ENCODE peak calls at places on chromosomes 4 and X, in eight cellular contexts. X, A, O, D, Q, T, V and E are unnamed samples.
A peak's percentile ranks its signal among the peaks of the same experiment; 100 is the strongest.

GRCh38 chr4:13907255-13907751 is 279.8 kb upstream of the BOD1L1 start:
- DNase-seq in X (no peak), A (no peak), O (no peak), D (peak; percentile 95), Q (no peak), T (peak; percentile 95), V (peak; percentile 97), E (peak; percentile 99)

GRCh38 chrX:572490-573124 is 58.0 kb upstream of the SHOX start:
- DNase-seq in X (no peak), A (no peak), O (no peak), D (no peak), Q (no peak), T (no peak), V (no peak), E (no peak)

GRCh38 chrX:42028113-42028512 is 104.8 kb upstream of the CASK start:
- DNase-seq in X (peak; percentile 12), A (no peak), O (no peak), D (no peak), Q (no peak), T (no peak), V (no peak), E (no peak)

GRCh38 chrX:68824565-68825125 is 4.2 kb upstream of the EFNB1 start:
- DNase-seq in X (no peak), A (no peak), O (peak; percentile 38), D (no peak), Q (no peak), T (no peak), V (no peak), E (no peak)

GRCh38 chr4:11368701-11369115 is 60.0 kb downstream of the HS3ST1 start:
- DNase-seq in X (no peak), A (no peak), O (no peak), D (no peak), Q (no peak), T (no peak), V (no peak), E (no peak)

GRCh38 chr4:3399277-3400194 is 42.2 kb upstream of the HGFAC start:
- DNase-seq in X (peak; percentile 19), A (no peak), O (peak; percentile 58), D (no peak), Q (no peak), T (no peak), V (no peak), E (peak; percentile 45)

GRCh38 chrX:53471346-53471745 is 37.2 kb upstream of the HSD17B10 start:
- DNase-seq in X (no peak), A (no peak), O (no peak), D (no peak), Q (no peak), T (no peak), V (no peak), E (peak; percentile 50)

GRCh38 chr4:141131738-141132688 is 1.3 kb downstream of the RNF150 start:
- DNase-seq in X (no peak), A (peak; percentile 53), O (peak; percentile 64), D (peak; percentile 6), Q (no peak), T (no peak), V (no peak), E (no peak)

GRCh38 chr4:36189511-36190226 is 54.6 kb downstream of the ARAP2 start:
- DNase-seq in X (peak; percentile 1), A (no peak), O (no peak), D (no peak), Q (no peak), T (no peak), V (no peak), E (no peak)

GRCh38 chr4:112296949-112297483 is at the start of gene ALPK1:
- DNase-seq in X (peak; percentile 81), A (no peak), O (no peak), D (peak; percentile 97), Q (no peak), T (peak; percentile 85), V (peak; percentile 93), E (peak; percentile 93)

GRCh38 chrX:103565197-103565596 is 20.1 kb upstream of the TCEAL4 start:
- DNase-seq in X (no peak), A (no peak), O (no peak), D (no peak), Q (no peak), T (no peak), V (no peak), E (no peak)

GRCh38 chrX:19225906-19226305 is 103.6 kb upstream of the ADGRG2 start:
- DNase-seq in X (no peak), A (peak; percentile 23), O (no peak), D (peak; percentile 8), Q (no peak), T (no peak), V (no peak), E (peak; percentile 18)

GRCh38 chrX:112636951-112637541 is 42.7 kb downstream of the LHFPL1 start:
- DNase-seq in X (no peak), A (no peak), O (no peak), D (peak; percentile 58), Q (no peak), T (peak; percentile 57), V (peak; percentile 95), E (peak; percentile 61)

GRCh38 chr4:156941940-156942548 is 29.6 kb downstream of the PDGFC start:
- DNase-seq in X (no peak), A (peak; percentile 89), O (peak; percentile 83), D (peak; percentile 86), Q (peak; percentile 79), T (no peak), V (peak; percentile 75), E (peak; percentile 80)

GRCh38 chr4:74796631-74797030 is 2.3 kb upstream of the BTC start:
- DNase-seq in X (no peak), A (no peak), O (no peak), D (no peak), Q (no peak), T (no peak), V (no peak), E (no peak)

GRCh38 chrX:72576161-72576896 is 3.7 kb upstream of the HDAC8 start:
- DNase-seq in X (no peak), A (no peak), O (no peak), D (peak; percentile 90), Q (no peak), T (no peak), V (peak; percentile 43), E (peak; percentile 85)

GRCh38 chr4:15938182-15938581 is 358 bp downstream of the FGFBP1 start:
- DNase-seq in X (no peak), A (no peak), O (no peak), D (no peak), Q (peak; percentile 34), T (no peak), V (no peak), E (no peak)

GRCh38 chr4:3724319-3725231 is 41.6 kb upstream of the ADRA2C start:
- DNase-seq in X (no peak), A (peak; percentile 15), O (no peak), D (no peak), Q (no peak), T (no peak), V (no peak), E (no peak)

GRCh38 chr4:99885063-99885664 is 9.1 kb downstream of the LAMTOR3 start:
- DNase-seq in X (peak; percentile 66), A (peak; percentile 51), O (no peak), D (peak; percentile 60), Q (no peak), T (no peak), V (peak; percentile 44), E (peak; percentile 58)

GRCh38 chr4:126520731-126521130 is 1112.0 kb upstream of the INTU start:
- DNase-seq in X (no peak), A (no peak), O (no peak), D (no peak), Q (no peak), T (no peak), V (no peak), E (no peak)

GRCh38 chrX:150517303-150517896 is 51.0 kb upstream of the MTM1 start:
- DNase-seq in X (no peak), A (no peak), O (no peak), D (peak; percentile 51), Q (no peak), T (peak; percentile 4), V (peak; percentile 73), E (peak; percentile 77)

GRCh38 chrX:118088084-118088483 is 28.5 kb downstream of the KLHL13 start:
- DNase-seq in X (no peak), A (no peak), O (no peak), D (no peak), Q (no peak), T (no peak), V (no peak), E (no peak)

GRCh38 chr4:77050962-77051361 is 24.8 kb downstream of the CCNI start:
- DNase-seq in X (no peak), A (no peak), O (no peak), D (no peak), Q (no peak), T (no peak), V (peak; percentile 54), E (no peak)

GRCh38 chrX:809081-809480 is 178.5 kb downstream of the SHOX start:
- DNase-seq in X (no peak), A (no peak), O (no peak), D (no peak), Q (no peak), T (no peak), V (no peak), E (no peak)

GRCh38 chr4:86831262-86832090 is 17.7 kb downstream of the SLC10A6 start:
- DNase-seq in X (no peak), A (no peak), O (no peak), D (peak; percentile 83), Q (no peak), T (peak; percentile 89), V (peak; percentile 94), E (peak; percentile 91)

GRCh38 chr4:95572304-95572991 is 23.7 kb upstream of the UNC5C start:
- DNase-seq in X (no peak), A (peak; percentile 73), O (no peak), D (no peak), Q (peak; percentile 74), T (no peak), V (no peak), E (no peak)

GRCh38 chrX:109629310-109629709 is 4.3 kb upstream of the KCNE5 start:
- DNase-seq in X (no peak), A (peak; percentile 32), O (no peak), D (peak; percentile 2), Q (no peak), T (no peak), V (no peak), E (peak; percentile 3)

GRCh38 chr4:48139688-48140087 is 5.6 kb upstream of the TXK start:
- DNase-seq in X (no peak), A (no peak), O (no peak), D (peak; percentile 32), Q (no peak), T (no peak), V (peak; percentile 43), E (no peak)
- H3K4me3 ChIP-seq in X (peak overlapping the region; percentile 15), A (no peak overlapping the region), O (no peak overlapping the region), D (no peak overlapping the region), Q (no peak overlapping the region), T (no peak overlapping the region), V (no peak overlapping the region), E (no peak overlapping the region)

GRCh38 chr4:17111959-17112659 is 213.7 kb upstream of the LDB2 start:
- DNase-seq in X (peak; percentile 25), A (peak; percentile 63), O (no peak), D (no peak), Q (no peak), T (no peak), V (no peak), E (peak; percentile 33)
- TF ChIP-seq CTCF in X (peak; percentile 75), A (peak; percentile 66), O (no peak), D (peak; percentile 46), Q (no peak), T (peak; percentile 40), V (peak; percentile 42), E (peak; percentile 68)

GRCh38 chr4:137524642-137525384 is 7.5 kb downstream of the PCDH18 start:
- DNase-seq in X (no peak), A (no peak), O (no peak), D (peak; percentile 81), Q (no peak), T (no peak), V (peak; percentile 85), E (peak; percentile 84)
- H3K4me3 ChIP-seq in X (no peak overlapping the region), A (no peak overlapping the region), O (peak overlapping the region; percentile 13), D (no peak overlapping the region), Q (no peak overlapping the region), T (no peak overlapping the region), V (peak overlapping the region; percentile 90), E (no peak overlapping the region)

GRCh38 chrX:130174051-130174704 is 2.4 kb downstream of the RAB33A start:
- DNase-seq in X (no peak), A (no peak), O (peak; percentile 76), D (peak; percentile 91), Q (no peak), T (peak; percentile 70), V (peak; percentile 84), E (peak; percentile 74)
- TF ChIP-seq CTCF in X (no peak), A (no peak), O (no peak), D (no peak), Q (no peak), T (no peak), V (no peak), E (no peak)